ENCODE peak calls at places on chromosomes 5 and 9, in six cellular contexts. One of them, this sample, is unnamed.

GRCh38 chr5:59174248-59174844 is 591.5 kb downstream of the RAB3C start:
- DNase-seq in neuronal stem cell: peak
- DNase-seq in mammary epithelial cell: peak
- DNase-seq in fibroblast of lung: peak
- DNase-seq in HCT116: peak
- DNase-seq in BJ: no peak
- DNase-seq in this sample: no peak

GRCh38 chr5:78566747-78567449 is 81.7 kb downstream of the LHFPL2 start:
- DNase-seq in neuronal stem cell: no peak
- DNase-seq in mammary epithelial cell: peak
- DNase-seq in fibroblast of lung: peak
- DNase-seq in HCT116: no peak
- DNase-seq in BJ: no peak
- DNase-seq in this sample: no peak

GRCh38 chr5:150656191-150657132 is 4.6 kb upstream of the MYOZ3 start:
- DNase-seq in neuronal stem cell: peak
- DNase-seq in mammary epithelial cell: no peak
- DNase-seq in fibroblast of lung: no peak
- DNase-seq in HCT116: no peak
- DNase-seq in BJ: no peak
- DNase-seq in this sample: no peak

GRCh38 chr5:62152394-62153123 is 153.4 kb upstream of the KIF2A start:
- DNase-seq in neuronal stem cell: no peak
- DNase-seq in mammary epithelial cell: peak
- DNase-seq in fibroblast of lung: no peak
- DNase-seq in HCT116: no peak
- DNase-seq in BJ: no peak
- DNase-seq in this sample: no peak

GRCh38 chr5:5014836-5015235 is 125.3 kb upstream of the ADAMTS16 start:
- DNase-seq in neuronal stem cell: peak
- DNase-seq in mammary epithelial cell: peak
- DNase-seq in fibroblast of lung: peak
- DNase-seq in HCT116: no peak
- DNase-seq in BJ: peak
- DNase-seq in this sample: no peak

GRCh38 chr9:82031538-82032280 is 43.1 kb downstream of the SPATA31D1 start:
- DNase-seq in neuronal stem cell: no peak
- DNase-seq in mammary epithelial cell: peak
- DNase-seq in fibroblast of lung: peak
- DNase-seq in HCT116: peak
- DNase-seq in BJ: peak
- DNase-seq in this sample: no peak

GRCh38 chr9:69433426-69433825 is 108.4 kb downstream of the ENTREP1 start:
- DNase-seq in neuronal stem cell: no peak
- DNase-seq in mammary epithelial cell: peak
- DNase-seq in fibroblast of lung: peak
- DNase-seq in HCT116: no peak
- DNase-seq in BJ: peak
- DNase-seq in this sample: no peak

GRCh38 chr9:15423328-15423985 is 781 bp downstream of the SNAPC3 start:
- DNase-seq in neuronal stem cell: no peak
- DNase-seq in mammary epithelial cell: peak
- DNase-seq in fibroblast of lung: peak
- DNase-seq in HCT116: no peak
- DNase-seq in BJ: no peak
- DNase-seq in this sample: no peak

GRCh38 chr5:157371655-157372471 is 88.2 kb upstream of the NIPAL4 start:
- DNase-seq in neuronal stem cell: no peak
- DNase-seq in mammary epithelial cell: no peak
- DNase-seq in fibroblast of lung: peak
- DNase-seq in HCT116: no peak
- DNase-seq in BJ: peak
- DNase-seq in this sample: no peak

GRCh38 chr5:35012796-35013195 is 35.0 kb downstream of the AGXT2 start:
- DNase-seq in neuronal stem cell: no peak
- DNase-seq in mammary epithelial cell: no peak
- DNase-seq in fibroblast of lung: no peak
- DNase-seq in HCT116: no peak
- DNase-seq in BJ: no peak
- DNase-seq in this sample: no peak

DNA sequence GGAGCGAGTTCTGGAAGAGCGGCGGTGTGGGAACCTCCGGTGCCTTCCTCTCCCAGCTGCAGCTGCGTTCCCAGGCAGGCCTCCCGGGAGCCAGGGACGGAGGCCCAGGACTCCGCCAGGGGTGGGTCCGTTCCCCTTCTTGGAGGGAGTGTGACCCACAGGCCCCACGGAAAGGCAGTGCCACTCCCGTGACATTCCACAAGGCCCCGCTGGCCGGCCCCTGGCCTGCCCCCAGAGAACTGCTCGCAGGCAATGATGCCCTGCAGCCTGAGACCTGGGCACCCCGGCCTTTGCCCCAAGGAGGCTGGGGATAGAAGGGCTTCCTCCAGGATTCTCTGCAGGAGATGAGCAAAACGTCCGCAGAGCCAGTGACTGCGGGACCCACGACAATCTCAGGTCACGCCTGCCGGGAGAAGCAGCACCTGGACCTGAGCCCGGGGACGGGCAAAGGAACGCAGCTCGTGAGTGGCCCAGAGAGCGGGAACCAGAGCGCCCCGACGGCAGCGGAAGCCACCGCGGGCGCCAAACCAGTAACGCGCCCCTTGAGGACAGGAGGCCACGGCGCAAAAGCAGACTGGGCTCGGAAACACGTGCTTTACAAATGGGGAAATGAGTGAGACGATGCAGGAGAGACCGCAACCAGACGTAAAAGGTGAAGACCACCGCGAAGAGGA is 9.3 kb downstream of the OBP2B start:
- DNase-seq in neuronal stem cell: no peak
- DNase-seq in mammary epithelial cell: no peak
- DNase-seq in fibroblast of lung: no peak
- DNase-seq in HCT116: no peak
- DNase-seq in BJ: no peak
- DNase-seq in this sample: no peak
- H3K4me3 ChIP-seq in neuronal stem cell: no peak
- H3K4me3 ChIP-seq in mammary epithelial cell: no peak
- H3K4me3 ChIP-seq in fibroblast of lung: no peak
- H3K4me3 ChIP-seq in HCT116: no peak
- H3K4me3 ChIP-seq in BJ: peak
- H3K4me3 ChIP-seq in this sample: no peak

GRCh38 chr5:140157032-140157781 is 17.8 kb upstream of the CYSTM1 start:
- DNase-seq in neuronal stem cell: peak
- DNase-seq in mammary epithelial cell: peak
- DNase-seq in fibroblast of lung: peak
- DNase-seq in HCT116: peak
- DNase-seq in BJ: no peak
- DNase-seq in this sample: peak
- H3K4me3 ChIP-seq in neuronal stem cell: peak
- H3K4me3 ChIP-seq in mammary epithelial cell: peak
- H3K4me3 ChIP-seq in fibroblast of lung: peak
- H3K4me3 ChIP-seq in HCT116: peak
- H3K4me3 ChIP-seq in BJ: peak
- H3K4me3 ChIP-seq in this sample: peak

GRCh38 chr5:177366528-177367322 is 9.0 kb downstream of the RGS14 start:
- DNase-seq in neuronal stem cell: peak
- DNase-seq in mammary epithelial cell: no peak
- DNase-seq in fibroblast of lung: peak
- DNase-seq in HCT116: no peak
- DNase-seq in BJ: peak
- DNase-seq in this sample: no peak

GRCh38 chr5:177365845-177366527 is 8.3 kb downstream of the RGS14 start:
- DNase-seq in neuronal stem cell: no peak
- DNase-seq in mammary epithelial cell: no peak
- DNase-seq in fibroblast of lung: no peak
- DNase-seq in HCT116: no peak
- DNase-seq in BJ: no peak
- DNase-seq in this sample: no peak

GRCh38 chr5:177367981-177368960 is 10.5 kb downstream of the RGS14 start:
- DNase-seq in neuronal stem cell: no peak
- DNase-seq in mammary epithelial cell: no peak
- DNase-seq in fibroblast of lung: no peak
- DNase-seq in HCT116: no peak
- DNase-seq in BJ: no peak
- DNase-seq in this sample: no peak

GRCh38 chr5:177369050-177369912 is 11.6 kb downstream of the RGS14 start:
- DNase-seq in neuronal stem cell: no peak
- DNase-seq in mammary epithelial cell: no peak
- DNase-seq in fibroblast of lung: no peak
- DNase-seq in HCT116: no peak
- DNase-seq in BJ: no peak
- DNase-seq in this sample: no peak

GRCh38 chr5:177367323-177367848 is 9.7 kb downstream of the RGS14 start:
- DNase-seq in neuronal stem cell: no peak
- DNase-seq in mammary epithelial cell: no peak
- DNase-seq in fibroblast of lung: no peak
- DNase-seq in HCT116: no peak
- DNase-seq in BJ: no peak
- DNase-seq in this sample: no peak
- H3K4me3 ChIP-seq in neuronal stem cell: peak
- H3K4me3 ChIP-seq in mammary epithelial cell: no peak
- H3K4me3 ChIP-seq in fibroblast of lung: peak
- H3K4me3 ChIP-seq in HCT116: no peak
- H3K4me3 ChIP-seq in BJ: peak
- H3K4me3 ChIP-seq in this sample: no peak

DNA sequence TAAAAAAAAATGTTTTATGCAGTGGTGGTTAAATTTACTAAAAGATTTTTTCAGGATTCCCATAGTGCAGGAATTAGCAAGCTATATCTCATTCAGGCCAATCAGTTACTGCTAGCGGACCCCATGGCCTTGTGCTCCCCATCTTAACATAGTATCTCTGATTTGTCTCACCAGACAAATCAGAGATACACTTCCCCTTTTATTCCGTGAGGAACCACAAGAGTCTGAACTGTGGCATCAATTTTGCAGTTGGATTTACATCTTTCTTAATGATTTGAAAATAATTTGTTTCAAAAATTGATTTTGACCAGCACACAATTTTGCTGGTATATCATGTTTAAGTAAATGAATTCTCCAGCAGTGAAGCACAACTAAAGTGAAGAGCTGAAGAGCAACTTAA is 17.9 kb downstream of the ITGA1 start:
- DNase-seq in neuronal stem cell: no peak
- DNase-seq in mammary epithelial cell: no peak
- DNase-seq in fibroblast of lung: no peak
- DNase-seq in HCT116: no peak
- DNase-seq in BJ: no peak
- DNase-seq in this sample: no peak
- H3K4me3 ChIP-seq in neuronal stem cell: no peak
- H3K4me3 ChIP-seq in mammary epithelial cell: no peak
- H3K4me3 ChIP-seq in fibroblast of lung: no peak
- H3K4me3 ChIP-seq in HCT116: no peak
- H3K4me3 ChIP-seq in BJ: no peak
- H3K4me3 ChIP-seq in this sample: no peak

DNA sequence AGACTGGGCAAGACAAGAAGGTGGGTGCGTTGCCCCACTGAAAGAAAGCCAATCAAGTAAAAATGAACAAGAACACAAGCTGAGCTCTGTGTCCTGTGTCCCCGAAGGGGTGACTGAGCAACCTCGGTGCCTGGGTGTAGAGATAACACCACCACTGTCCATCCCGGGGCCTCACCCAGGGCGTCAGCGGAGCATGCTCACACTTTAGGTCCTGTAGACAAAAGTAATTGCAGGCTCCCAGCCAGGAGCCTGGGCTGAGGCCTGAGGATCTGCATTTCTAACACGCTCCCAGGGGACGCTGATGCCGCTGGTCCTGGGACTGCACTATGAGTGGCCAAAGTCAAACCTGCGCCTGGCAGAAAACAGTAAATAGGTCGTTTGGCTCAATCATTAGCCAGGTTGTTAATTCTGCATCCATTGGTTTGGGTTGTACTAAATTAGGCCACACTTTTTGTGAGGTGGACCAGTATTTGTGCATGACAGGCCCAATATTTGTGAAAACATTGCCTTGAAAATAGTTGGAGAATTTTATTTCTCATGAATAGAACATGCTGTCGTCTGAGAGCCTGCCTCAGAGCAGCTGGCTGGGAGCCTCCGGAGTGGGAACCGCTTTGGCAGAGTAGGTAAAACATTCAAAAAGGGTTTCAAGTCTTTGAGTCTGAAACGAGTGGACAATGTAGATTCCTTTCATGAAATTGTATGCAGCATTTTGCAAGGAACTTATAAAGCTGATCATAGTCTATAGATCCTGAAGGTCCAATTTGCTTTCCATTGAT is 38.3 kb downstream of the ANKRD33B start:
- DNase-seq in neuronal stem cell: no peak
- DNase-seq in mammary epithelial cell: no peak
- DNase-seq in fibroblast of lung: no peak
- DNase-seq in HCT116: no peak
- DNase-seq in BJ: no peak
- DNase-seq in this sample: no peak
- H3K4me3 ChIP-seq in neuronal stem cell: no peak
- H3K4me3 ChIP-seq in mammary epithelial cell: no peak
- H3K4me3 ChIP-seq in fibroblast of lung: no peak
- H3K4me3 ChIP-seq in HCT116: no peak
- H3K4me3 ChIP-seq in BJ: no peak
- H3K4me3 ChIP-seq in this sample: no peak

DNA sequence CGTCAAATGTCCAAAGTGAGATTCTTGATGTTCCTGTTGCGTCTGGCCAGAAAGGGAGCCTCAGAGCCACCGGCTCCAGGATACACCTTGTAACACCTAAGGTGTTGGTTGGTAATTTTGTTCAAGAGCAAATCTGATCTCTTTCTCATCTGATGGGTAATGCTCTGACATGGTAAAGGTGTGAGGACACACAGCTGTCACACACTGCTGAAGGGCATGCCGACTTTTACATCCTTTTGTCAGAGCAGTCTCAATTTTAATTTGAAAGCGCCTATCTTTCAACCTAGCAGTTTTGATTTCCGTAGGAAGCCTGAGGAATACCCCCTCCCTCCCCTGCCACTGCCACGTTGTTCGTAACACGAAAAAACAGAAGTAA is 57.5 kb downstream of the TSTD2 start:
- DNase-seq in neuronal stem cell: no peak
- DNase-seq in mammary epithelial cell: no peak
- DNase-seq in fibroblast of lung: no peak
- DNase-seq in HCT116: no peak
- DNase-seq in BJ: no peak
- DNase-seq in this sample: no peak
- H3K4me3 ChIP-seq in neuronal stem cell: no peak
- H3K4me3 ChIP-seq in mammary epithelial cell: no peak
- H3K4me3 ChIP-seq in fibroblast of lung: no peak
- H3K4me3 ChIP-seq in HCT116: no peak
- H3K4me3 ChIP-seq in BJ: no peak
- H3K4me3 ChIP-seq in this sample: no peak

GRCh38 chr9:107636596-107637405 is 147.2 kb upstream of the KLF4 start:
- DNase-seq in neuronal stem cell: no peak
- DNase-seq in mammary epithelial cell: no peak
- DNase-seq in fibroblast of lung: no peak
- DNase-seq in HCT116: no peak
- DNase-seq in BJ: no peak
- DNase-seq in this sample: no peak
- H3K4me3 ChIP-seq in neuronal stem cell: no peak
- H3K4me3 ChIP-seq in mammary epithelial cell: no peak
- H3K4me3 ChIP-seq in fibroblast of lung: no peak
- H3K4me3 ChIP-seq in HCT116: no peak
- H3K4me3 ChIP-seq in BJ: no peak
- H3K4me3 ChIP-seq in this sample: no peak

GRCh38 chr9:121122450-121123032 is 47.8 kb downstream of the CNTRL start:
- DNase-seq in neuronal stem cell: no peak
- DNase-seq in mammary epithelial cell: peak
- DNase-seq in fibroblast of lung: no peak
- DNase-seq in HCT116: no peak
- DNase-seq in BJ: no peak
- DNase-seq in this sample: no peak
- H3K4me3 ChIP-seq in neuronal stem cell: peak
- H3K4me3 ChIP-seq in mammary epithelial cell: peak
- H3K4me3 ChIP-seq in fibroblast of lung: peak
- H3K4me3 ChIP-seq in HCT116: peak
- H3K4me3 ChIP-seq in BJ: peak
- H3K4me3 ChIP-seq in this sample: peak